ENCODE peak calls at places on chromosomes 11 and 22, in seven cellular contexts. K is cardiac muscle cell, V is nephron progenitor cell, T is K562, N is left ventricle myocardium inferior, Y is transverse colon, C is bronchial epithelial cell. I is an unnamed sample.

GRCh38 chr11:38476808-38477565 is 1879.0 kb upstream of the RAG2 start:
- DNase-seq in Y (no peak), C (peak; percentile 29), N (no peak), K (no peak), V (no peak), T (no peak), I (no peak)

GRCh38 chr11:34997872-34998548 is 81.6 kb downstream of the PDHX start:
- DNase-seq in T (no peak), C (peak; percentile 57), K (peak; percentile 58), N (no peak), Y (no peak), V (no peak), I (no peak)

GRCh38 chr11:99275521-99275920 is 254.8 kb downstream of the CNTN5 start:
- DNase-seq in K (no peak), N (no peak), V (no peak), T (no peak), Y (no peak), C (no peak), I (no peak)

GRCh38 chr22:49123621-49124192 is 704.0 kb downstream of the BRD1 start:
- DNase-seq in V (no peak), Y (no peak), N (no peak), C (no peak), T (no peak), K (no peak), I (no peak)

GRCh38 chr11:95641506-95641905 is 148.1 kb downstream of the FAM76B start:
- DNase-seq in C (peak; percentile 38), N (no peak), K (no peak), Y (no peak), T (no peak), V (no peak), I (no peak)

GRCh38 chr11:33773399-33774355 is 643 bp downstream of the FBXO3 start:
- DNase-seq in K (no peak), N (no peak), T (peak; percentile 19), C (peak; percentile 27), Y (no peak), V (peak; percentile 56), I (no peak)

GRCh38 chr11:134535029-134536025 is 123.3 kb upstream of the B3GAT1 start:
- DNase-seq in K (no peak), Y (no peak), V (no peak), N (no peak), T (no peak), C (no peak), I (no peak)

GRCh38 chr11:18526130-18526520 is 617 bp downstream of the TSG101 start:
- DNase-seq in N (no peak), K (peak; percentile 15), Y (no peak), V (no peak), C (no peak), T (no peak), I (no peak)

GRCh38 chr22:33565580-33565995 is 354.7 kb downstream of the LARGE1 start:
- DNase-seq in K (no peak), Y (no peak), N (peak; percentile 36), C (no peak), T (no peak), V (no peak), I (no peak)

GRCh38 chr22:20584872-20585639 is 77.6 kb downstream of the MED15 start:
- DNase-seq in K (no peak), V (no peak), Y (no peak), N (peak; percentile 15), C (no peak), T (no peak), I (no peak)

GRCh38 chr11:7609521-7609920 is 63.8 kb downstream of the CYB5R2 start:
- DNase-seq in C (no peak), N (no peak), T (no peak), K (no peak), V (no peak), Y (no peak), I (no peak)

GRCh38 chr22:30312053-30312452 is 14.7 kb downstream of the TBC1D10A start:
- DNase-seq in Y (no peak), C (peak; percentile 97), T (no peak), N (no peak), K (no peak), V (no peak), I (no peak)

DNA sequence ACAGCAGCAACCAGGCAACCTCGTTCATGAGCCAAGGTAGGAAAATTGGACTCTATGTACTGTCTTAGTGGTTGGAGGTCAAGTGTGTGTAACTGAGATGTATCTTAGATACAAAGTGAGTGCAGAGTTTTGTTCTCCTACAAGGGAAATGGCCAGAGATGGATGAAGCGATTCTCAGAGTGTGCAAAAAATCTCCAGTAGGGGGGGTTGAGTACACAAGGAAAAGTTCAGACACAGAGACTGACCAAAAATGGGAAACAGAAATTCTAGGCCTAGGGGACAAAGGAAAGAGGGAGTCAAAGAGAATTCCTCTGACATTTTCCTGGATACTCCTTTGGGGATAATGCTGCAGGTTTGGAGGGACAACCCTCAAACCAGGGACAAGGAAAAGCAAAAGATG is 38.2 kb upstream of the OR5AK2 start:
- DNase-seq in V (no peak), N (no peak), T (no peak), C (no peak), Y (no peak), K (no peak), I (peak; percentile 15)
- TF ChIP-seq CTCF in V (no peak), N (peak; percentile 25), T (no peak), C (no peak), Y (no peak), K (no peak), I (peak; percentile 28)

DNA sequence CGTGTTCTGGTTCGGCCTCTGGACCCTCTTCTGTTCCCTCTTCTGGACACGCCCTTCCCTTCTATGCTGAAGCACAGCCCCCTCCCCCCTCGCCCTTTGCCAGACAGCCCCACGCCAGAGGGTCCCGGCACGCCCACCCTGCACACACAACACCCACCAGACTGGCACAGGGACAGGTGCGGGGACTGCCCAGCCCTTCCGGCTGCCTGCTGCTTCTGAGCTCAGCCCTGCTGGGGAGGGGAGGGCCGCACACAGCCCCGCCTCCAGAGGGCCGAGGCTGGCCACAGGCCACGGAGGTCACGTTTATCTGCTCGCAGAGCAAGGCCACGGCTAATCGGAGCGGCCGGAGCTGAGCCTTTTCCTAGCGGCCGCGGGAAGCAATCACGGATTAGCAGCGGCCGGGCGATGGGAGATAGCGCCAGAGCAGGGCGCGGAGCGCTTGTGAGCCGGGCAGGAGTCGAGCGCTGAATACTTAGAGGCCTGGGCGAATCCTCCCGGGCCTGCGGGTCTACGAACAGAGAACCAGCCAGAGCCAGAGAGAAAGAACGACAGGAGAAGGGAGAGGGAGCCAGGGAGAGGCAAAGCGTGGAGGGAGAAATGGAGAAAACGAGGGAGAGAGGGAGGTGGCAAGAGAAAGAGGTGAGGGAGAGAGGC is 21.5 kb downstream of the OTUB1 start:
- DNase-seq in K (peak; percentile 63), T (peak; percentile 95), V (peak; percentile 73), Y (peak; percentile 65), N (peak; percentile 84), C (no peak), I (peak; percentile 73)
- TF ChIP-seq CTCF in K (peak; percentile 34), T (peak; percentile 60), V (peak; percentile 25), Y (peak; percentile 17), N (peak; percentile 53), C (peak; percentile 27), I (no peak)

GRCh38 chr11:78586452-78587046 is 11.9 kb upstream of the NARS2 start:
- DNase-seq in C (peak; percentile 33), Y (no peak), T (peak; percentile 41), N (no peak), K (peak; percentile 42), V (no peak), I (no peak)
- TF ChIP-seq CTCF in C (peak; percentile 17), Y (peak; percentile 54), T (peak; percentile 51), N (peak; percentile 44), K (peak; percentile 44), V (peak; percentile 52), I (peak; percentile 92)

GRCh38 chr11:67119577-67120391 is 721 bp downstream of the KDM2A start:
- DNase-seq in V (peak; percentile 51), K (peak; percentile 8), Y (peak; percentile 32), C (no peak), T (peak; percentile 63), N (no peak), I (peak; percentile 56)

GRCh38 chr11:67120456-67120855 is 1.4 kb downstream of the KDM2A start:
- DNase-seq in Y (no peak), C (no peak), T (no peak), N (no peak), V (no peak), K (no peak), I (no peak)

GRCh38 chr11:67117667-67118058 is 1.4 kb upstream of the KDM2A start:
- DNase-seq in Y (peak; percentile 30), N (peak; percentile 38), C (no peak), V (peak; percentile 54), K (peak; percentile 52), T (no peak), I (peak; percentile 53)

GRCh38 chr11:67118059-67118766 is 850 bp upstream of the KDM2A start:
- DNase-seq in N (peak; percentile 45), K (peak; percentile 46), C (no peak), Y (peak; percentile 50), V (peak; percentile 61), T (no peak), I (no peak)

DNA sequence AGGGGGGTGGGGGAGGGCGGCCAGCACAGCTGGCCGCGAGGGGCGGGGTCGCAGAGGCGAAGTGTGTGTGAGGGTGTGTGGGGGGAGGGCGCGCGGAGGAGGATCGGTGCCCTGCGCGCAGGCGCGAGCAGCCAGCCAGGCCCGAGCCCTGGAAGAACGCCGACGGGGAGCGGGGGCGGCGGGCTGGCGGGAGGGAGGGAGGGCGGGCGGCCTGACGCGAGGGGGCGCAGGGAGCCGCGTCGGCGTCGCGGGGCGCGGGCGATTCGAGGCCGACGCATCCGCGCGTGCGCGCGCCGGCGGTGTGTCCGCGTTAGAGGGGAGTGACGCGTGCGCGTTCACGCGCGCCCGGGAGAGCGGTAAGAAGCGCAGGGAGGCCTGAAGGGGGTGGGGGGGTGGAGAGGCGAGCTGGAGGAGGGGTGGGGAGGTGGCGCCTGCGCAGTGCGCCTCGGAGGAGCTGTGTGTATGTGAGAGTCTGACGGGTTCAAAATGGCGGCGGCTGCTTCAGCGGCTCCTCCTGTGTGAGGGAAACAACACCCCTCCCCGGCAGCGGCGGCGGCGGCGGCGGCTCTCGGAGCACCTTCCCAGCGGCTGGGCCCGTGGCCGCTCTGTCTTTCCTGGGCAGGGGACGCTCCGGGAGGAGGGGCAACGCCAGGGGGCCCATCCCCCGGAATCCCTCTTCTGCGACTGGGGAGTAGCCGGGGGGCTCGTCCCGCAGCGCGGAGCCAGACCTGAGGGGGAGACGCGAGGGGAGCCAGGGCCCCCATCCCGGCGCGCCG is at the start of gene KDM2A:
- DNase-seq in T (peak; percentile 100), N (peak; percentile 99), Y (peak; percentile 99), C (peak; percentile 93), V (peak; percentile 99), K (peak; percentile 100), I (peak; percentile 99)
- TF ChIP-seq CTCF in T (peak; percentile 49), N (peak; percentile 42), Y (peak; percentile 8), C (peak; percentile 16), V (no peak), K (no peak), I (peak; percentile 59)

DNA sequence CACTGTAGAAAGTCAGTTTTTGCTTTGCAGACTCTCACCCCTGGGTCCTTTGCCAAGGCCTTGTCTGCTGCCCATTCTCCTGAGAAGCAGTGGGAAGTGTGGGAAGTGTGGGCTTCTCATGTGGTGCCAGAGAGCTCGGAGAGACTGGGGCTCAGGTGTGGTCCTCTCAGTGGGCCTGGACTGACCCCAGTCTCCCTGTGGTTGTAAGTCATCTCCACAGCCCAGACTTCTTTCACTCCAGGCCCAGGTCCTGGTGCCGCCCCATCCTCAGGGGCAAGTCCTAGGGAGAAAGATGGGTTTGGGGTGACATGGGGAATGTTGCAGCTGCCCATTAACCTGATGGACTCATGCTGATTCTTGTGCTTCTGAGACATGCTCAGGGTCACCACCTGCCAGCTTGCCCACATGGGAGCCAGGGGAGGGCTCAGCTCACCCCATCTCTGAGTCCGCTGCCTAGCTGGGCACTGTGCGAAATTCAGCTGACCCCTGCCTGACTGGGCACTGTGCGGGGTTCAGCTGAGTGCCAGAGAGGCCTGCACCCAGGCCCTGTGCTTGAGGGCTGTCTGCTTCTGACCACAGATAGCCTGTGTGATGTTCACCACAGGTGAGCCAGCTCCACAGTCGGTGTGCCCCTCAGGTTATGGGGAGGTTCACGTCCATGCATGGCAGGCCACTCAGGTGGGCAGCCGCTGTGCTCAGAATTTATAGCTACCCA is 84.7 kb upstream of the SUSD2 start:
- DNase-seq in Y (no peak), V (no peak), K (no peak), N (no peak), T (no peak), C (no peak), I (no peak)
- TF ChIP-seq CTCF in Y (no peak), V (no peak), K (no peak), N (no peak), T (no peak), C (no peak), I (no peak)